ENCODE peak calls at places on chromosome 13, in ten cellular contexts. E, L, Z, Y, G, K, Q, C, T and J are unnamed samples.

GRCh38 chr13:100588350-100589177 is at the start of gene GGACT:
- DNase-seq in E (no peak), L (peak; percentile 72), Z (peak; percentile 71), Y (peak; percentile 29), G (peak; percentile 84), K (peak; percentile 20), Q (peak; percentile 93), C (peak; percentile 58), T (peak; percentile 81), J (peak; percentile 20)

GRCh38 chr13:36981156-36981743 is 17.9 kb downstream of the ALG5 start:
- DNase-seq in E (no peak), L (peak; percentile 80), Z (no peak), Y (peak; percentile 48), G (no peak), K (no peak), Q (no peak), C (peak; percentile 68), T (no peak), J (peak; percentile 24)

GRCh38 chr13:93217701-93218100 is 8.9 kb upstream of the GPC6 start:
- DNase-seq in E (no peak), L (peak; percentile 7), Z (no peak), Y (peak; percentile 40), G (no peak), K (no peak), Q (no peak), C (peak; percentile 14), T (no peak), J (no peak)

GRCh38 chr13:39565036-39565949 is 37.7 kb downstream of the LHFPL6 start:
- DNase-seq in E (peak; percentile 51), L (peak; percentile 92), Z (no peak), Y (peak; percentile 70), G (no peak), K (no peak), Q (no peak), C (peak; percentile 97), T (no peak), J (peak; percentile 46)

GRCh38 chr13:74128171-74128767 is 5.9 kb downstream of the KLF12 start:
- DNase-seq in E (no peak), L (peak; percentile 62), Z (no peak), Y (peak; percentile 29), G (no peak), K (no peak), Q (no peak), C (peak; percentile 31), T (no peak), J (no peak)

GRCh38 chr13:46184277-46184699 is 2.3 kb upstream of the LCP1 start:
- DNase-seq in E (no peak), L (peak; percentile 6), Z (no peak), Y (peak; percentile 30), G (peak; percentile 52), K (no peak), Q (peak; percentile 87), C (no peak), T (peak; percentile 63), J (no peak)

GRCh38 chr13:34758628-34759027 is 183.4 kb upstream of the NBEA start:
- DNase-seq in E (no peak), L (no peak), Z (no peak), Y (no peak), G (no peak), K (no peak), Q (no peak), C (no peak), T (no peak), J (no peak)

GRCh38 chr13:47831265-47831664 is 169.8 kb downstream of the SUCLA2 start:
- DNase-seq in E (no peak), L (peak; percentile 40), Z (no peak), Y (peak; percentile 59), G (no peak), K (no peak), Q (no peak), C (peak; percentile 55), T (no peak), J (no peak)

GRCh38 chr13:35882722-35883497 is 248.3 kb downstream of the DCLK1 start:
- DNase-seq in E (no peak), L (no peak), Z (no peak), Y (peak; percentile 6), G (no peak), K (no peak), Q (no peak), C (no peak), T (no peak), J (no peak)

GRCh38 chr13:110131424-110131823 is 175.5 kb downstream of the COL4A1 start:
- DNase-seq in E (no peak), L (no peak), Z (no peak), Y (no peak), G (no peak), K (no peak), Q (peak; percentile 76), C (no peak), T (no peak), J (no peak)

GRCh38 chr13:24313449-24313848 is 4.1 kb downstream of the C1QTNF9 start:
- DNase-seq in E (no peak), L (peak; percentile 34), Z (no peak), Y (peak; percentile 24), G (no peak), K (no peak), Q (no peak), C (peak; percentile 12), T (no peak), J (no peak)
- TF ChIP-seq CTCF in E (no peak), L (peak; percentile 20), Z (peak; percentile 16), Y (peak; percentile 12), G (no peak), K (no peak), Q (no peak), C (peak; percentile 47), T (no peak), J (peak; percentile 43)

DNA sequence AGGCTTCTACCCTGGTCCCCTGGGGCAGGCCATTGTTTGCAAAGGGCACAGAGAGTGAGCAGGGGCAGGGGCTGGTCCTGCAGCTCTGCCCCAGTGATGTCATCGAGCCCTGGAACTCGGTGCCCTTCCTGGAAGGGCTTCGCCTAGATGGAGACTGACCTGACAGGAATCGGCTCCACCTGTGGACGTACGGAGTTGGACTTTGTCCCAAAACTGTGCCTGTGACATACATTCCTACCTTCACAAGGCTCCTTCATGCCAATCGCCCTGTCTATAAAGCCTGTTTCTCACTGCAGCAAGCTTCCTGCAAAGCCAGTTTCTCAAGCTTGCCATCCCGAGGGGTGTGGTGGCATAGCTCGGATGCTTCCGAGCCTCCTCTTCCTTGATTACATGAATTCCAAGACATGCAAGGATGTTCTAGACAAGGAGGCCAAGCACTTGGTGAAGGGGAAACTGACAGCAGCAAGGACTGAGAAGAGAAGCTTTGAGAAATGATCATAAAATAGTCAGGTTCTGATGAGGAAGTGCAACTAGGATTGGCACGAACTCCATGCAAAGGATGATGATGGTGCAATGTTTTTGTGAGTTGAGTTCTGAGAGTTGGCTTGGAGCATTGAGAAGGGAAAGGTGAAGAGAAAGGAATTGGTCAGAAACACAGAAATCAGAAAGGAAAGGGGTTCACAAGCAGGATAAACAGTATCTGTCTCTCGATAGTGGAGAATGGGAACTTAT is 73.6 kb upstream of the STK24 start:
- DNase-seq in E (no peak), L (no peak), Z (no peak), Y (no peak), G (peak; percentile 92), K (no peak), Q (peak; percentile 81), C (no peak), T (no peak), J (no peak)
- TF ChIP-seq CTCF in E (no peak), L (no peak), Z (no peak), Y (no peak), G (no peak), K (no peak), Q (no peak), C (no peak), T (no peak), J (no peak)

GRCh38 chr13:57583529-57583928 is 48.0 kb upstream of the PCDH17 start:
- DNase-seq in E (no peak), L (no peak), Z (no peak), Y (no peak), G (no peak), K (no peak), Q (no peak), C (no peak), T (no peak), J (no peak)

GRCh38 chr13:57582032-57582431 is 49.5 kb upstream of the PCDH17 start:
- DNase-seq in E (no peak), L (no peak), Z (no peak), Y (peak; percentile 9), G (no peak), K (no peak), Q (no peak), C (no peak), T (no peak), J (no peak)
- TF ChIP-seq CTCF in E (no peak), L (no peak), Z (no peak), Y (no peak), G (no peak), K (no peak), Q (no peak), C (no peak), T (no peak), J (no peak)

GRCh38 chr13:113117335-113117872 is 5.2 kb upstream of the F10 start:
- DNase-seq in E (no peak), L (no peak), Z (peak; percentile 5), Y (no peak), G (no peak), K (no peak), Q (peak; percentile 74), C (peak; percentile 9), T (no peak), J (no peak)
- TF ChIP-seq CTCF in E (no peak), L (no peak), Z (no peak), Y (no peak), G (no peak), K (no peak), Q (no peak), C (no peak), T (no peak), J (no peak)

GRCh38 chr13:114338959-114339358 is 24.7 kb downstream of the CHAMP1 start:
- DNase-seq in E (no peak), L (no peak), Z (no peak), Y (no peak), G (no peak), K (no peak), Q (no peak), C (no peak), T (no peak), J (no peak)

GRCh38 chr13:114334305-114335053 is 20.2 kb downstream of the CHAMP1 start:
- DNase-seq in E (no peak), L (no peak), Z (no peak), Y (no peak), G (no peak), K (no peak), Q (no peak), C (no peak), T (no peak), J (no peak)

GRCh38 chr13:114341003-114341777 is 26.9 kb downstream of the CHAMP1 start:
- DNase-seq in E (no peak), L (no peak), Z (no peak), Y (no peak), G (no peak), K (no peak), Q (no peak), C (no peak), T (no peak), J (no peak)

GRCh38 chr13:114339779-114340534 is 25.7 kb downstream of the CHAMP1 start:
- DNase-seq in E (no peak), L (peak; percentile 56), Z (no peak), Y (peak; percentile 71), G (peak; percentile 59), K (no peak), Q (no peak), C (peak; percentile 66), T (no peak), J (peak; percentile 28)
- TF ChIP-seq CTCF in E (peak; percentile 71), L (peak; percentile 75), Z (peak; percentile 45), Y (peak; percentile 56), G (peak; percentile 62), K (peak; percentile 39), Q (no peak), C (peak; percentile 77), T (peak; percentile 62), J (peak; percentile 75)